ENCODE peak calls at places on chromosomes 7 and 10, in seven cellular contexts. K, E, X, W, O, R and Q are unnamed samples.

GRCh38 chr7:148395292-148395691 is 195.3 kb upstream of the C7orf33 start:
- DNase-seq in E (peak), O (no peak), K (no peak), W (no peak), R (no peak), X (no peak), Q (no peak)

GRCh38 chr7:37062460-37062859 is 338.2 kb upstream of the AOAH start:
- DNase-seq in E (no peak), R (no peak), W (no peak), X (no peak), O (no peak), K (no peak), Q (no peak)

GRCh38 chr10:102120987-102121738 is 995 bp upstream of the LDB1 start:
- DNase-seq in W (peak), O (peak), E (peak), K (no peak), R (peak), X (no peak), Q (peak)

GRCh38 chr10:101453791-101454718 is 100.1 kb downstream of the BTRC start:
- DNase-seq in X (no peak), O (no peak), K (no peak), W (no peak), R (no peak), E (no peak), Q (no peak)

GRCh38 chr10:33298110-33298509 is 36.4 kb downstream of the NRP1 start:
- DNase-seq in K (no peak), O (no peak), W (no peak), E (no peak), R (no peak), X (no peak), Q (no peak)

GRCh38 chr7:68684246-68684850 is 913.9 kb upstream of the AUTS2 start:
- DNase-seq in W (no peak), R (no peak), E (no peak), K (no peak), O (no peak), X (no peak), Q (no peak)

GRCh38 chr7:23235688-23236280 is 10.8 kb upstream of the GPNMB start:
- DNase-seq in R (peak), W (peak), O (no peak), E (no peak), X (no peak), K (no peak), Q (no peak)

GRCh38 chr10:76287856-76288255 is 856.4 kb downstream of the LRMDA start:
- DNase-seq in X (no peak), E (no peak), K (no peak), W (no peak), O (no peak), R (peak), Q (no peak)